ENCODE peak calls at places on chromosomes 11 and 22, in seven cellular contexts. X, Q, M, R, T, Z and V are unnamed samples.

GRCh38 chr22:30873086-30873650 is 95.4 kb downstream of the MORC2 start:
- DNase-seq in R (no peak), M (no peak), X (peak; percentile 7), Q (peak; percentile 13), Z (no peak), T (no peak), V (no peak)

GRCh38 chr11:117604349-117604995 is 192.5 kb downstream of the DSCAML1 start:
- DNase-seq in R (no peak), M (peak; percentile 67), Z (no peak), T (peak; percentile 42), X (no peak), Q (no peak), V (no peak)

GRCh38 chr22:42920101-42920820 is 63.2 kb upstream of the ARFGAP3 start:
- DNase-seq in Z (no peak), X (no peak), M (no peak), R (no peak), Q (no peak), T (no peak), V (no peak)

GRCh38 chr11:78646564-78647185 is 72.0 kb upstream of the NARS2 start:
- DNase-seq in M (peak; percentile 82), T (no peak), R (no peak), Q (peak; percentile 76), Z (peak; percentile 73), X (peak; percentile 22), V (peak; percentile 89)

GRCh38 chr11:83092488-83093384 is 21.0 kb upstream of the RAB30 start:
- DNase-seq in R (no peak), X (peak; percentile 40), T (no peak), Z (no peak), Q (no peak), M (peak; percentile 47), V (no peak)

GRCh38 chr11:2097356-2097997 is 41.7 kb downstream of the IGF2 start:
- DNase-seq in Q (peak; percentile 89), X (peak; percentile 35), T (no peak), M (no peak), Z (peak; percentile 79), R (no peak), V (peak; percentile 86)

GRCh38 chr11:3021125-3021524 is 29.0 kb upstream of the NAP1L4 start:
- DNase-seq in M (peak; percentile 53), X (no peak), T (peak; percentile 29), Q (peak; percentile 82), Z (peak; percentile 48), R (no peak), V (peak; percentile 78)

GRCh38 chr11:94574193-94574961 is 7.2 kb downstream of the PIWIL4 start:
- DNase-seq in Z (no peak), M (no peak), R (no peak), T (no peak), X (no peak), Q (no peak), V (no peak)

GRCh38 chr11:14029971-14030531 is 67.5 kb downstream of the SPON1 start:
- DNase-seq in T (no peak), X (peak; percentile 78), Q (peak; percentile 29), R (no peak), Z (no peak), M (no peak), V (no peak)

GRCh38 chr11:44244649-44245308 is 65.2 kb downstream of the ALX4 start:
- DNase-seq in R (no peak), Q (no peak), T (no peak), X (no peak), M (no peak), Z (no peak), V (no peak)

GRCh38 chr11:93908689-93909088 is 58.3 kb upstream of the VSTM5 start:
- DNase-seq in T (no peak), M (no peak), X (no peak), R (no peak), Z (no peak), Q (no peak), V (peak; percentile 19)

GRCh38 chr22:33332538-33332937 is 274.4 kb upstream of the SYN3 start:
- DNase-seq in R (no peak), T (no peak), M (peak; percentile 8), Q (no peak), X (no peak), Z (no peak), V (no peak)

GRCh38 chr11:7605544-7605943 is 67.8 kb downstream of the CYB5R2 start:
- DNase-seq in M (no peak), R (no peak), Q (no peak), X (no peak), T (no peak), Z (no peak), V (no peak)

GRCh38 chr11:13205446-13205845 is 72.1 kb upstream of the BMAL1 start:
- DNase-seq in Z (no peak), X (no peak), R (peak; percentile 29), Q (no peak), M (no peak), T (no peak), V (no peak)

GRCh38 chr11:120316880-120317688 is 8.0 kb upstream of the TLCD5 start:
- DNase-seq in M (no peak), R (no peak), Z (peak; percentile 42), X (no peak), T (no peak), Q (peak; percentile 80), V (peak; percentile 74)

GRCh38 chr11:77259681-77260080 is 41.8 kb downstream of the GDPD4 start:
- DNase-seq in Q (no peak), R (no peak), Z (no peak), M (no peak), X (no peak), T (no peak), V (no peak)